ENCODE peak calls at places on chromosomes 13 and 19, in eight cellular contexts. One of them, this sample, is unnamed.

GRCh38 chr19:30696514-30696913 is 324.3 kb downstream of the ZNF536 start:
- DNase-seq in HFFc6: no peak
- DNase-seq in neural crest cell: peak
- DNase-seq in nephron progenitor cell: peak
- DNase-seq in Calu3: no peak
- DNase-seq in mesothelial cell of epicardium: no peak
- DNase-seq in transverse colon: no peak
- DNase-seq in dorsolateral prefrontal cortex: no peak
- DNase-seq in this sample: no peak

GRCh38 chr13:94595006-94595942 is 678 bp downstream of the TGDS start:
- DNase-seq in HFFc6: no peak
- DNase-seq in neural crest cell: peak
- DNase-seq in nephron progenitor cell: peak
- DNase-seq in Calu3: no peak
- DNase-seq in mesothelial cell of epicardium: no peak
- DNase-seq in transverse colon: peak
- DNase-seq in dorsolateral prefrontal cortex: no peak
- DNase-seq in this sample: peak

GRCh38 chr19:12075538-12076139 is 11.1 kb downstream of the ZNF844 start:
- DNase-seq in HFFc6: no peak
- DNase-seq in neural crest cell: no peak
- DNase-seq in nephron progenitor cell: no peak
- DNase-seq in Calu3: no peak
- DNase-seq in mesothelial cell of epicardium: no peak
- DNase-seq in transverse colon: no peak
- DNase-seq in dorsolateral prefrontal cortex: no peak
- DNase-seq in this sample: no peak

GRCh38 chr19:51570962-51571575 is at the start of gene ZNF175:
- DNase-seq in HFFc6: peak
- DNase-seq in neural crest cell: peak
- DNase-seq in nephron progenitor cell: peak
- DNase-seq in Calu3: peak
- DNase-seq in mesothelial cell of epicardium: peak
- DNase-seq in transverse colon: peak
- DNase-seq in dorsolateral prefrontal cortex: peak
- DNase-seq in this sample: peak

GRCh38 chr13:58018865-58019264 is 387.3 kb downstream of the PCDH17 start:
- DNase-seq in HFFc6: no peak
- DNase-seq in neural crest cell: no peak
- DNase-seq in nephron progenitor cell: no peak
- DNase-seq in Calu3: no peak
- DNase-seq in mesothelial cell of epicardium: no peak
- DNase-seq in transverse colon: no peak
- DNase-seq in dorsolateral prefrontal cortex: no peak
- DNase-seq in this sample: no peak

GRCh38 chr13:62551588-62551987 is 1135.9 kb upstream of the PCDH20 start:
- DNase-seq in HFFc6: no peak
- DNase-seq in neural crest cell: no peak
- DNase-seq in nephron progenitor cell: no peak
- DNase-seq in Calu3: no peak
- DNase-seq in mesothelial cell of epicardium: no peak
- DNase-seq in transverse colon: no peak
- DNase-seq in dorsolateral prefrontal cortex: no peak
- DNase-seq in this sample: no peak

GRCh38 chr19:43532571-43532961 is 422 bp upstream of the ZNF575 start:
- DNase-seq in HFFc6: no peak
- DNase-seq in neural crest cell: peak
- DNase-seq in nephron progenitor cell: no peak
- DNase-seq in Calu3: peak
- DNase-seq in mesothelial cell of epicardium: no peak
- DNase-seq in transverse colon: peak
- DNase-seq in dorsolateral prefrontal cortex: no peak
- DNase-seq in this sample: peak

GRCh38 chr13:33787051-33787591 is 30.8 kb upstream of the RFC3 start:
- DNase-seq in HFFc6: peak
- DNase-seq in neural crest cell: no peak
- DNase-seq in nephron progenitor cell: no peak
- DNase-seq in Calu3: no peak
- DNase-seq in mesothelial cell of epicardium: no peak
- DNase-seq in transverse colon: no peak
- DNase-seq in dorsolateral prefrontal cortex: no peak
- DNase-seq in this sample: no peak

GRCh38 chr19:32646556-32646955 is 28.4 kb downstream of the ANKRD27 start:
- DNase-seq in HFFc6: no peak
- DNase-seq in neural crest cell: no peak
- DNase-seq in nephron progenitor cell: no peak
- DNase-seq in Calu3: no peak
- DNase-seq in mesothelial cell of epicardium: no peak
- DNase-seq in transverse colon: no peak
- DNase-seq in dorsolateral prefrontal cortex: no peak
- DNase-seq in this sample: no peak

GRCh38 chr19:7272856-7273578 is 21.2 kb downstream of the INSR start:
- DNase-seq in HFFc6: no peak
- DNase-seq in neural crest cell: no peak
- DNase-seq in nephron progenitor cell: no peak
- DNase-seq in Calu3: no peak
- DNase-seq in mesothelial cell of epicardium: no peak
- DNase-seq in transverse colon: no peak
- DNase-seq in dorsolateral prefrontal cortex: no peak
- DNase-seq in this sample: peak

GRCh38 chr13:33119022-33119735 is 103.0 kb downstream of the KL start:
- DNase-seq in HFFc6: peak
- DNase-seq in neural crest cell: no peak
- DNase-seq in nephron progenitor cell: no peak
- DNase-seq in Calu3: no peak
- DNase-seq in mesothelial cell of epicardium: no peak
- DNase-seq in transverse colon: no peak
- DNase-seq in dorsolateral prefrontal cortex: no peak
- DNase-seq in this sample: no peak

GRCh38 chr13:32594339-32594738 is 8.1 kb downstream of the PDS5B start:
- DNase-seq in HFFc6: peak
- DNase-seq in neural crest cell: no peak
- DNase-seq in nephron progenitor cell: no peak
- DNase-seq in Calu3: no peak
- DNase-seq in mesothelial cell of epicardium: no peak
- DNase-seq in transverse colon: no peak
- DNase-seq in dorsolateral prefrontal cortex: no peak
- DNase-seq in this sample: no peak

GRCh38 chr13:112990783-112991182 is 21.8 kb downstream of the MCF2L start:
- DNase-seq in HFFc6: no peak
- DNase-seq in neural crest cell: no peak
- DNase-seq in nephron progenitor cell: no peak
- DNase-seq in Calu3: peak
- DNase-seq in mesothelial cell of epicardium: no peak
- DNase-seq in transverse colon: peak
- DNase-seq in dorsolateral prefrontal cortex: no peak
- DNase-seq in this sample: no peak

GRCh38 chr13:47215741-47216140 is 318.9 kb upstream of the HTR2A start:
- DNase-seq in HFFc6: peak
- DNase-seq in neural crest cell: no peak
- DNase-seq in nephron progenitor cell: no peak
- DNase-seq in Calu3: peak
- DNase-seq in mesothelial cell of epicardium: no peak
- DNase-seq in transverse colon: no peak
- DNase-seq in dorsolateral prefrontal cortex: no peak
- DNase-seq in this sample: no peak

GRCh38 chr19:2883686-2884439 is 16.7 kb downstream of the ZNF556 start:
- DNase-seq in HFFc6: no peak
- DNase-seq in neural crest cell: no peak
- DNase-seq in nephron progenitor cell: no peak
- DNase-seq in Calu3: no peak
- DNase-seq in mesothelial cell of epicardium: no peak
- DNase-seq in transverse colon: no peak
- DNase-seq in dorsolateral prefrontal cortex: no peak
- DNase-seq in this sample: no peak

GRCh38 chr13:110815471-110816204 is 99.2 kb downstream of the ANKRD10 start:
- DNase-seq in HFFc6: no peak
- DNase-seq in neural crest cell: no peak
- DNase-seq in nephron progenitor cell: no peak
- DNase-seq in Calu3: peak
- DNase-seq in mesothelial cell of epicardium: no peak
- DNase-seq in transverse colon: no peak
- DNase-seq in dorsolateral prefrontal cortex: no peak
- DNase-seq in this sample: no peak

GRCh38 chr19:54451331-54451871 is 2.4 kb downstream of the LENG8 start:
- DNase-seq in HFFc6: no peak
- DNase-seq in neural crest cell: no peak
- DNase-seq in nephron progenitor cell: no peak
- DNase-seq in Calu3: no peak
- DNase-seq in mesothelial cell of epicardium: no peak
- DNase-seq in transverse colon: no peak
- DNase-seq in dorsolateral prefrontal cortex: no peak
- DNase-seq in this sample: no peak

DNA sequence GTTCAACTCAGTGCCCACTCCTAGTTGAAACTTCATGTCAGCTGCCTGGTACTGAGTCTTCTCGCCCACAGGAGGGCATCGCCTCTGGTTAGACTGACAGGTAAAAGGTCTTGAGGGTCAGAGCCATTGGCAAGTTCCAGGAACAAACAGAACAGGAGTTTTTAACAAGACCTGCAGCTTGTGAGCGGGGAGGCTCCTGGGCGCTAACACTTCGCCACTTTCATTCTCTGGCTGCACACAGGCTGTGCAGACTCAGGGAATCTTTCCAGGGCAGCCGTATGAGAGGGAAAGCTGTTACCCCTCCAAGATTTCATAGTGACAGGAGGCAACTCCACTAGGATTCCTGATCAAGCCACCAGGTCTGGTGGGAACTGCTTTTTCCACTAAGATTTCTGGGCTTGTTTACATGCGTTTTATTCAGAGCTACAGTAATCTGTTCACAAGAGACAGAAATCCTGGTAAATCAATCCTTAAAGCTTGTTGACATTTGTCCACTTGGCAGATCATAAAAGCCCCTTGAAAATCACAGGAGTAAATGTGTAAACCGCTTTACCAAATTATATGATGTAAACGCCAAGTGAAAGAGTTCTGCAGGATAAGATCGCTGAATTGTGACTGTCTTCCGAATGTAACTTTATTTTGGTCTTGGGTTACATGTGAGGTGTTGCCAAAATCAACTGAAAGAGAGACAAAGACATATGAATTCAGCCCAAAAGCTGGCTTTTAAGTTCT is 190.6 kb downstream of the MZT1 start:
- DNase-seq in HFFc6: no peak
- DNase-seq in neural crest cell: no peak
- DNase-seq in nephron progenitor cell: no peak
- DNase-seq in Calu3: no peak
- DNase-seq in mesothelial cell of epicardium: no peak
- DNase-seq in transverse colon: peak
- DNase-seq in dorsolateral prefrontal cortex: no peak
- DNase-seq in this sample: no peak
- TF ChIP-seq CTCF in HFFc6: no peak
- TF ChIP-seq CTCF in neural crest cell: no peak
- TF ChIP-seq CTCF in nephron progenitor cell: no peak
- TF ChIP-seq CTCF in Calu3: no peak
- TF ChIP-seq CTCF in mesothelial cell of epicardium: no peak
- TF ChIP-seq CTCF in transverse colon: no peak
- TF ChIP-seq CTCF in dorsolateral prefrontal cortex: no peak
- TF ChIP-seq CTCF in this sample: no peak

GRCh38 chr19:5122671-5123409 is 153.9 kb downstream of the KDM4B start:
- DNase-seq in HFFc6: no peak
- DNase-seq in neural crest cell: no peak
- DNase-seq in nephron progenitor cell: no peak
- DNase-seq in Calu3: no peak
- DNase-seq in mesothelial cell of epicardium: no peak
- DNase-seq in transverse colon: no peak
- DNase-seq in dorsolateral prefrontal cortex: no peak
- DNase-seq in this sample: no peak
- TF ChIP-seq CTCF in HFFc6: peak
- TF ChIP-seq CTCF in neural crest cell: peak
- TF ChIP-seq CTCF in nephron progenitor cell: no peak
- TF ChIP-seq CTCF in Calu3: no peak
- TF ChIP-seq CTCF in mesothelial cell of epicardium: no peak
- TF ChIP-seq CTCF in transverse colon: no peak
- TF ChIP-seq CTCF in dorsolateral prefrontal cortex: no peak
- TF ChIP-seq CTCF in this sample: no peak

DNA sequence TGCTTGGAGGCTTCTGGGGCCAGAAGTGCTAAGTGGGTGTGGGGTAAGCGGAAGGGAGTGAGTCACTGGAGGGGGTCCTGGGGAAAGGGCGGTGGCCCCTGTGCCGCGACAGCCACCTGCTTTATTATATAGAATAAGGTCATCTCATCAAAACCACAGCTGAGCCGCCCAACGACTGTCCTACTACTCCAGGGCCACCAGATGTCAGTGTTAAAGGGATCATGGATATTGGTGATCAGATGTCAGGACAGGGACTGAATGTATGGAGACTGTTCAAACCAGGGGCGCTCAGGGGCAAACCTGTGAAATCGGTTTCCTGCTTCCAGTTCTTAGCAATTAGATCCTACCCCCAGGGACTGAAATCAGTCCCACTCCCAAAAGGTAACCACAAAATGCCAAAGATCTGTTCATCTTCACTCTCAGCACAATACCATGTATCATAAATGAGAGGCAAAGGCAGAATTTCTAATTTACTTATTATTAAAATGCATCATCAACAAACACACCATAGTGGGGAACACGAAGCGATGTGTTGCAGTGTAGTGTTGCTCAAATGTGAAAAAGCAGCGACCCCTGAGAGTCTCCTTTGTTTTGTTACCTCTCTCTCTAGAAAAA is 24.5 kb downstream of the ARL11 start:
- DNase-seq in HFFc6: peak
- DNase-seq in neural crest cell: peak
- DNase-seq in nephron progenitor cell: peak
- DNase-seq in Calu3: peak
- DNase-seq in mesothelial cell of epicardium: no peak
- DNase-seq in transverse colon: peak
- DNase-seq in dorsolateral prefrontal cortex: no peak
- DNase-seq in this sample: peak
- TF ChIP-seq CTCF in HFFc6: peak
- TF ChIP-seq CTCF in neural crest cell: peak
- TF ChIP-seq CTCF in nephron progenitor cell: peak
- TF ChIP-seq CTCF in Calu3: no peak
- TF ChIP-seq CTCF in mesothelial cell of epicardium: peak
- TF ChIP-seq CTCF in transverse colon: peak
- TF ChIP-seq CTCF in dorsolateral prefrontal cortex: no peak
- TF ChIP-seq CTCF in this sample: peak

DNA sequence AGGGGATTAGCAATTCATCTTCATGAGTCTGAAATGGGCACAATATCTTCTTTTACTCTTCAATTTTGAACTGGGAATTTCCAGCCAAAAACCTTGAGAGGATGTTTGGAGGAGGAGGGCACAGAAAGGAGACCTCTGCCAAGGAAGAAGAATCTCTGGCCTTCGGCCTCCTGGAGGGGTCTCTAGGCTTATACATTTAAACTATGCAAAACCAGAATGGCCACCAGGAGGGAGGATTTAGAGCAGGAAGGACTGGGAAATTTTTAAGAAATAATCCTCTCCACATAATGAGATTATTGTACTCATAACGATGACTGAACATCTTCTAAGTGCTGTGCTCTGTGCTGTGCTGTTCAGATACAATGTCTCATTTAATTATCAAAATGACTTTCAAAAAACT is 325.9 kb downstream of the NDFIP2 start:
- DNase-seq in HFFc6: no peak
- DNase-seq in neural crest cell: no peak
- DNase-seq in nephron progenitor cell: no peak
- DNase-seq in Calu3: no peak
- DNase-seq in mesothelial cell of epicardium: no peak
- DNase-seq in transverse colon: no peak
- DNase-seq in dorsolateral prefrontal cortex: no peak
- DNase-seq in this sample: no peak
- TF ChIP-seq CTCF in HFFc6: no peak
- TF ChIP-seq CTCF in neural crest cell: no peak
- TF ChIP-seq CTCF in nephron progenitor cell: no peak
- TF ChIP-seq CTCF in Calu3: no peak
- TF ChIP-seq CTCF in mesothelial cell of epicardium: no peak
- TF ChIP-seq CTCF in transverse colon: no peak
- TF ChIP-seq CTCF in dorsolateral prefrontal cortex: no peak
- TF ChIP-seq CTCF in this sample: no peak

GRCh38 chr13:31320946-31321345 is 121.2 kb downstream of the B3GLCT start:
- DNase-seq in HFFc6: no peak
- DNase-seq in neural crest cell: no peak
- DNase-seq in nephron progenitor cell: no peak
- DNase-seq in Calu3: no peak
- DNase-seq in mesothelial cell of epicardium: no peak
- DNase-seq in transverse colon: no peak
- DNase-seq in dorsolateral prefrontal cortex: no peak
- DNase-seq in this sample: no peak
- TF ChIP-seq CTCF in HFFc6: no peak
- TF ChIP-seq CTCF in neural crest cell: no peak
- TF ChIP-seq CTCF in nephron progenitor cell: no peak
- TF ChIP-seq CTCF in Calu3: no peak
- TF ChIP-seq CTCF in mesothelial cell of epicardium: no peak
- TF ChIP-seq CTCF in transverse colon: no peak
- TF ChIP-seq CTCF in dorsolateral prefrontal cortex: no peak
- TF ChIP-seq CTCF in this sample: no peak

This sample was measured in GM13976.